ENCODE peak calls at places on chromosomes 5 and 9, in eight cellular contexts. T is body of pancreas, W is HepG2, H is WTC11, Z is cardiac muscle cell, P is prostate gland, M is GM13976, V is astrocyte of the spinal cord. L is an unnamed sample.

GRCh38 chr5:173765661-173766060 is 122.5 kb upstream of the CPEB4 start:
- DNase-seq in V (no peak), T (no peak), Z (no peak), P (no peak), W (no peak), H (no peak), M (no peak), L (no peak)

GRCh38 chr9:95004452-95005275 is 278.2 kb downstream of the AOPEP start:
- DNase-seq in H (peak), W (peak), Z (peak), M (peak), V (no peak), P (peak), T (peak), L (peak)

GRCh38 chr5:1182633-1183423 is 18.6 kb upstream of the SLC6A19 start:
- DNase-seq in H (no peak), T (peak), W (peak), Z (no peak), V (no peak), M (no peak), P (no peak), L (no peak)

GRCh38 chr5:116626272-116626723 is 51.7 kb upstream of the SEMA6A start:
- DNase-seq in W (no peak), Z (peak), P (no peak), T (peak), M (no peak), V (peak), H (no peak), L (no peak)

GRCh38 chr5:130024006-130024405 is 119.7 kb downstream of the CHSY3 start:
- DNase-seq in T (no peak), H (no peak), P (no peak), Z (no peak), M (no peak), W (no peak), V (no peak), L (no peak)

GRCh38 chr5:117829646-117830045 is 1158.7 kb downstream of the DTWD2 start:
- DNase-seq in V (no peak), T (no peak), H (peak), M (no peak), W (no peak), P (no peak), Z (no peak), L (no peak)

GRCh38 chr9:98130576-98131228 is 11.7 kb upstream of the TRIM14 start:
- DNase-seq in H (no peak), V (no peak), M (peak), Z (no peak), W (no peak), T (no peak), P (no peak), L (no peak)

GRCh38 chr5:143636951-143637528 is 174.9 kb upstream of the HMHB1 start:
- DNase-seq in M (no peak), W (peak), V (peak), Z (peak), P (no peak), H (no peak), T (no peak), L (no peak)

GRCh38 chr9:130064621-130065020 is 10.9 kb downstream of the GPR107 start:
- DNase-seq in H (no peak), V (no peak), W (no peak), P (no peak), M (no peak), T (no peak), Z (no peak), L (no peak)

GRCh38 chr9:90827181-90827866 is 25.7 kb downstream of the SYK start:
- DNase-seq in P (no peak), V (no peak), W (no peak), T (no peak), Z (no peak), H (no peak), M (peak), L (no peak)

GRCh38 chr9:5617749-5618148 is 11.2 kb upstream of the RIC1 start:
- DNase-seq in H (no peak), W (no peak), P (no peak), T (no peak), Z (no peak), M (peak), V (no peak), L (no peak)

GRCh38 chr5:135038202-135038828 is 4.3 kb upstream of the PITX1 start:
- DNase-seq in P (no peak), M (no peak), V (no peak), T (no peak), H (no peak), W (no peak), Z (no peak), L (no peak)

GRCh38 chr9:91191443-91192378 is 170.0 kb downstream of the AUH start:
- DNase-seq in T (no peak), M (no peak), Z (no peak), P (no peak), W (no peak), H (no peak), V (no peak), L (no peak)

GRCh38 chr9:129280236-129281231 is 102.5 kb upstream of the IER5L start:
- DNase-seq in V (no peak), T (no peak), Z (no peak), M (peak), P (no peak), W (no peak), H (no peak), L (peak)

GRCh38 chr9:114677418-114677817 is 4.6 kb downstream of the TEX48 start:
- DNase-seq in V (peak), T (peak), Z (peak), W (peak), M (no peak), H (no peak), P (peak), L (no peak)

DNA sequence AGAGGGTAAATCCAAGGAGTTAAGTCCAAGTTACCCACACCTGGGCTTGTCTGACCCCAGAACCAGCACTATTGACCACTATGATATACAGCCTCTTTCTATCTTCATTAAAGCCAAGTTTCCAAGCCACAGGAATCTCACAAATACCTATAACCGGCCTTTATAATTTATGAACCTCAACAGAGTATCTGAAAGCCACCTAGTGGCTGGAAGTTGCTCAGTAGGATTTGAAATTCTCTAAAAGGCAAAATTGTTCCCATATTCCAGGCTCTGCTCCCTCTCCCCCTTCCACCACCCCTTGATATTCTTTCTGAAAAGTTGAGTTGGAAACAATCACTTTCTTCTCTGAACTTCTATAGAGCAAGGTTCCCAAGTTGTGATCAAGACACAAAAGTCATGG is 106.4 kb upstream of the GPR151 start:
- DNase-seq in W (no peak), V (no peak), Z (no peak), M (no peak), T (no peak), H (no peak), P (no peak), L (no peak)
- TF ChIP-seq CTCF in W (no peak), V (peak), Z (peak), M (no peak), T (peak), H (peak), P (no peak), L (no peak)

GRCh38 chr5:96198673-96199072 is 234.4 kb downstream of the PCSK1 start:
- DNase-seq in M (no peak), H (no peak), T (no peak), Z (peak), V (peak), P (no peak), W (no peak), L (no peak)
- TF ChIP-seq CTCF in M (no peak), H (no peak), T (no peak), Z (no peak), V (no peak), P (no peak), W (no peak), L (no peak)

DNA sequence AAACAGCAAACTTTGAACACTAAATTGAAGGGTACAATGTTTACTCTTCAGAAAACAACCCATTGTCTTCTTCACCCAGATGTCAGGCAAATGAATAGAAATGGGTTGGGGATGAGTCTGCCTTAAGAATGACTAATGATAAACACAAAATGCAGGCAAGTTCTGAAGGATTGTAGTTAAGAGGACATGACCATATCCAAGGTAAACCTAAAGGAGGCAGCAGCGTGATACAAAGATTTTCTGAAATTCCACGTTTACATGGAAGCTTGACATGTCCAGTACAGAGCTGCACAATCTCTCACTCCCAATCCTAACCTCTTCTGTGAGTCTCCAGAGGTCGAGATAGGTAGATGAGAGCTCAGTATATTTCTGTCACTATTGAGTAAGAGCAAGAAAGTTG is 1263.2 kb upstream of the CDH6 start:
- DNase-seq in T (no peak), P (no peak), M (no peak), W (no peak), H (no peak), V (no peak), Z (no peak), L (no peak)
- TF ChIP-seq CTCF in T (no peak), P (no peak), M (no peak), W (no peak), H (no peak), V (no peak), Z (no peak), L (no peak)

GRCh38 chr9:81174023-81174422 is 515.3 kb downstream of the TLE1 start:
- DNase-seq in Z (no peak), P (no peak), M (no peak), H (no peak), T (no peak), W (peak), V (no peak), L (no peak)
- TF ChIP-seq CTCF in Z (no peak), P (no peak), M (no peak), H (no peak), T (no peak), W (no peak), V (peak), L (no peak)

GRCh38 chr9:1606253-1606652 is 408.9 kb upstream of the SMARCA2 start:
- DNase-seq in Z (no peak), T (no peak), P (no peak), V (no peak), M (no peak), W (no peak), H (no peak), L (no peak)

GRCh38 chr9:1599961-1600360 is 415.2 kb upstream of the SMARCA2 start:
- DNase-seq in W (no peak), H (no peak), M (no peak), Z (peak), T (no peak), P (no peak), V (no peak), L (no peak)

DNA sequence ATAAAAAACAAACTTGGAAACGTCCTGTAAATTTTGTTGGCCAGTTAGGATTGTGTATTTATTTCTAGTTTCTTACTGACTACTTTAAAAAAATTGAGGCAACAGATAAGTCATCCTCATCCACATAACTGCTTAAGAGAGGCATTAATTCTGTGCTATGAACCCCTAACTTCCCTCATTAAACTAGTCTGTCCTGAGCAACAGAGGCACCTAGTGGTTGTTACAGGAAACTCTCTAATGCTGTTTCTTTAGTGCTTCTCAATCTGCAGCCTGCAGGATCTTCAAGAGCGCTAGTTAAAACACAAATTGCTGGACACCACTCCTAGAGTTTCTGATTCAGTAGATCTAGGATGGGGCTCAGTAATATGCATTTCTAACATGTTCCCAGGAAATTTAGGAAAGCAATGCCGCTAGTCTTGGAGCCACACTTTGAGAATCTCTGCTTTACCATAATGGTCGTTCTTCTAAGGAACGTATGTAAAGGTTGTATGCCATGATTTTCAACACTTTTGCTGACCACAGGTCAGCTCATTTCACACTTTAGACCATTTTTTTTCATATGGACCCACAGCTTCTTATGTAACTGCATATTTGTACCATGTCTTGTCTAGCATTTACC is 410.1 kb upstream of the SMARCA2 start:
- DNase-seq in T (no peak), V (no peak), W (peak), H (no peak), M (peak), Z (peak), P (no peak), L (no peak)
- TF ChIP-seq CTCF in T (no peak), V (peak), W (peak), H (peak), M (peak), Z (peak), P (peak), L (no peak)

GRCh38 chr5:159581502-159582249 is 251.4 kb upstream of the IL12B start:
- DNase-seq in H (no peak), W (no peak), V (peak), T (peak), Z (peak), P (peak), M (no peak), L (no peak)
- TF ChIP-seq CTCF in H (no peak), W (no peak), V (peak), T (no peak), Z (peak), P (no peak), M (no peak), L (no peak)

DNA sequence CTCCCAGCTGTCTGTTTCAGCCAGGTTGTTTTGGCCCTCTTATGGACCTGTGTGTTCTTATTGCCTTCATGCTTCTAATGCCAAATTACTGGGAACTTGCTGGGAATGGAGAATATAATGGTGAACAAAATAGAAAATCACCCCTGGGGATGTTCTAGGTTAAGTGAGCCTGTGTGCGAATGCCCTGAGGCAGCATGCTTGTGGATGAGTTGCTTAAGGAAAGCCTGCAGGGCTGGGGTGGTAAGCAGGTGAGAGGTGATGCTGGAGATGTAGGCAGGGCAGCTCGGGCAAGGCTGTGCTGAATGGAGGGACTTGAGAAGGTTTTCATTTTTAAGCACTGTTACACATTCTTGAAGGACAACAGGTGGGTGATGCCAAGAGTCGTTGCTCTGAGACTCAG is 342.6 kb downstream of the ICE1 start:
- DNase-seq in W (no peak), Z (no peak), P (no peak), H (no peak), T (no peak), V (no peak), M (no peak), L (no peak)
- TF ChIP-seq CTCF in W (no peak), Z (no peak), P (no peak), H (no peak), T (no peak), V (no peak), M (no peak), L (no peak)

DNA sequence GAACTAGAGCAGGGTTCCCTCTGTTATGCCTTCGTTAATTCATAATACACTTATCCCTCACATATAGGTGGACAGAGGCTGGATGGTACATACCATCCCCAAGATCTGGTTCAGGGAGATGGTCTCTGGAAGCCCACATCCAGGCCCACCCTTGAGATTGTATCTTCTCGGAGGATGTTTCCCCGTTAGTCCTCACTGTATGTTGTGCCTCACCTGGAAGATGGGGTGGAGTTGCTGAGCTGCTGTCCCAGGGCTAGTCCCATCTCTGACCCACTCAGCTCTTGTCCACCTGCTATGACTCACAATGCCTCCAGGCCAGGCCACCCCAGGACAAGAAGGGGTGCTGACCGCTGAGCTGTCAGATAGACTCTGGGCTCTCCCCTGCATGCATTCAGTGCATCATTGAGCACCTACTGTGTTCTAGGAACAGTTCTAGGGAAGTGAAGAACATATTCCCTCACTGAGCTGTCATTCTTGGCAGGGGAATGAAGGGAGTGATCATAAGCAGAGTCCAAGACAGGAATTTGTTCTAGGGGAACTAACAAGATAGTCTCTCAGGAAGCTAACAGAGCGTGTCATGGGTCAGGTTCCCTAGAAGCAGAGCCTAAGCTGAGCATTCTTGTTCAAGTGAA is at the start of gene CBY3:
- DNase-seq in V (no peak), H (no peak), M (no peak), W (peak), T (no peak), Z (no peak), P (no peak), L (no peak)
- TF ChIP-seq CTCF in V (no peak), H (no peak), M (no peak), W (no peak), T (no peak), Z (no peak), P (no peak), L (no peak)

GRCh38 chr9:89236955-89237573 is 58.4 kb upstream of the SHC3 start:
- DNase-seq in Z (no peak), P (no peak), V (no peak), W (no peak), H (peak), M (no peak), T (no peak), L (no peak)
- TF ChIP-seq CTCF in Z (no peak), P (no peak), V (no peak), W (no peak), H (no peak), M (no peak), T (no peak), L (no peak)

DNA sequence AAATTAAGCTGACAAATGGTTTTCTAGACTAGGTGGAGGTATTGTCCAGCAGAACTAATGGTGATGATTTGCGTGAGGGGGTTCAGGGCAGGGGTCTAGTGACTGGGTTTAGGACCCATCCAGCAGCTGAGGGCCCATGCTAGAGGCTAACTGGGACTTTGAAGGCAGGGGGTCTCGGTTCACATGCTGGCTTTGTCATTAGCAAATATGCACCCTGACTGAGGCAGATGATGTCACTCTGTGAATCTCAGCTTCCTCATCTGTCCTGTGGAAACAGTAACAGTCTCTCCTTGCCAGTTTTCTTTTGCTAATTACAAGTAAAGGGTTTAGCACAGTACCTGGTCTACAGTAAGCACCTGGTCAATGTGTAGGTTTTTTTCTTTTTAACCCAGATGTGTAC is 5.2 kb downstream of the SH2D3C start:
- DNase-seq in P (no peak), M (no peak), T (no peak), W (no peak), Z (no peak), V (no peak), H (no peak), L (no peak)
- TF ChIP-seq CTCF in P (no peak), M (no peak), T (no peak), W (no peak), Z (no peak), V (no peak), H (no peak), L (no peak)

L was measured in activated B cell treated with CpG ODN at 0.5 μM for 24 hours.